ENCODE peak calls at places on chromosomes 5 and 9, in five cellular contexts. One of them, this sample, is unnamed.

GRCh38 chr9:108130896-108131295 is 641.3 kb upstream of the KLF4 start:
- DNase-seq in EH: no peak
- DNase-seq in stomach: peak; percentile 33
- DNase-seq in H9: no peak
- DNase-seq in IMR-90: no peak
- DNase-seq in this sample: no peak

GRCh38 chr5:123007292-123007691 is 29.2 kb downstream of the PPIC start:
- DNase-seq in EH: no peak
- DNase-seq in stomach: no peak
- DNase-seq in H9: no peak
- DNase-seq in IMR-90: no peak
- DNase-seq in this sample: no peak

GRCh38 chr9:8719833-8720486 is 920.4 kb upstream of the DMAC1 start:
- DNase-seq in EH: no peak
- DNase-seq in stomach: no peak
- DNase-seq in H9: no peak
- DNase-seq in IMR-90: no peak
- DNase-seq in this sample: no peak

GRCh38 chr5:74288448-74289109 is 351.9 kb downstream of the ENC1 start:
- DNase-seq in EH: no peak
- DNase-seq in stomach: no peak
- DNase-seq in H9: no peak
- DNase-seq in IMR-90: peak; percentile 16
- DNase-seq in this sample: peak; percentile 66

GRCh38 chr9:32672478-32672877 is 37.0 kb upstream of the TAF1L start:
- DNase-seq in EH: peak; percentile 91
- DNase-seq in stomach: no peak
- DNase-seq in H9: no peak
- DNase-seq in IMR-90: peak; percentile 79
- DNase-seq in this sample: peak; percentile 30

GRCh38 chr5:38666668-38667498 is 110.4 kb upstream of the LIFR start:
- DNase-seq in EH: peak; percentile 54
- DNase-seq in stomach: peak; percentile 68
- DNase-seq in H9: peak; percentile 46
- DNase-seq in IMR-90: peak; percentile 34
- DNase-seq in this sample: peak; percentile 72

GRCh38 chr5:14112998-14113652 is 30.0 kb upstream of the TRIO start:
- DNase-seq in EH: no peak
- DNase-seq in stomach: no peak
- DNase-seq in H9: no peak
- DNase-seq in IMR-90: no peak
- DNase-seq in this sample: no peak

GRCh38 chr5:93583799-93584530 is 943 bp downstream of the NR2F1 start:
- DNase-seq in EH: peak; percentile 73
- DNase-seq in stomach: no peak
- DNase-seq in H9: no peak
- DNase-seq in IMR-90: peak; percentile 47
- DNase-seq in this sample: peak; percentile 79

GRCh38 chr9:3578786-3579185 is 53.0 kb upstream of the RFX3 start:
- DNase-seq in EH: peak; percentile 33
- DNase-seq in stomach: no peak
- DNase-seq in H9: no peak
- DNase-seq in IMR-90: peak; percentile 72
- DNase-seq in this sample: peak; percentile 65

GRCh38 chr5:96880402-96881164 is 4.3 kb downstream of the ERAP2 start:
- DNase-seq in EH: peak; percentile 79
- DNase-seq in stomach: no peak
- DNase-seq in H9: no peak
- DNase-seq in IMR-90: peak; percentile 87
- DNase-seq in this sample: no peak

GRCh38 chr5:52856564-52856963 is 68.8 kb downstream of the ITGA1 start:
- DNase-seq in EH: peak; percentile 83
- DNase-seq in stomach: no peak
- DNase-seq in H9: no peak
- DNase-seq in IMR-90: peak; percentile 72
- DNase-seq in this sample: peak; percentile 35

GRCh38 chr9:94853887-94854286 is 127.4 kb downstream of the AOPEP start:
- DNase-seq in EH: no peak
- DNase-seq in stomach: no peak
- DNase-seq in H9: no peak
- DNase-seq in IMR-90: peak; percentile 32
- DNase-seq in this sample: no peak

GRCh38 chr9:121197135-121197534 is 4.5 kb downstream of the RAB14 start:
- DNase-seq in EH: no peak
- DNase-seq in stomach: no peak
- DNase-seq in H9: no peak
- DNase-seq in IMR-90: no peak
- DNase-seq in this sample: no peak

GRCh38 chr5:176735383-176736265 is 74.7 kb upstream of the UNC5A start:
- DNase-seq in EH: no peak
- DNase-seq in stomach: no peak
- DNase-seq in H9: peak; percentile 15
- DNase-seq in IMR-90: no peak
- DNase-seq in this sample: no peak

GRCh38 chr9:14313951-14314423 is at the start of gene NFIB:
- DNase-seq in EH: peak; percentile 19
- DNase-seq in stomach: peak; percentile 49
- DNase-seq in H9: peak; percentile 68
- DNase-seq in IMR-90: peak; percentile 24
- DNase-seq in this sample: peak; percentile 76

This sample was measured in adipocyte.